ENCODE peak calls at places on chromosomes 6 and 20, in seven cellular contexts. I is HCT116, G is H1, Q is HepG2, S is GM12878, A is SK-N-SH, L is K562. Z is an unnamed sample.

GRCh38 chr6:82951389-82951788 is 114.3 kb downstream of the UBE3D start:
- DNase-seq in I (no peak), G (no peak), Q (no peak), S (no peak), A (no peak), L (no peak), Z (peak; percentile 82)

GRCh38 chr6:87706187-87706966 is 4.3 kb upstream of the AKIRIN2 start:
- DNase-seq in I (no peak), G (no peak), Q (no peak), S (no peak), A (no peak), L (no peak), Z (no peak)

GRCh38 chr6:134216304-134217029 is 101.4 kb downstream of the SGK1 start:
- DNase-seq in I (no peak), G (no peak), Q (no peak), S (no peak), A (no peak), L (peak; percentile 48), Z (no peak)

GRCh38 chr6:44316481-44316880 is 3.3 kb upstream of the AARS2 start:
- DNase-seq in I (no peak), G (no peak), Q (no peak), S (no peak), A (no peak), L (no peak), Z (no peak)

GRCh38 chr6:50543666-50544065 is 169.7 kb upstream of the TFAP2D start:
- DNase-seq in I (no peak), G (no peak), Q (no peak), S (no peak), A (no peak), L (no peak), Z (no peak)

GRCh38 chr6:83252717-83253116 is 59.6 kb downstream of the RWDD2A start:
- DNase-seq in I (no peak), G (no peak), Q (no peak), S (no peak), A (no peak), L (no peak), Z (no peak)

GRCh38 chr6:111267764-111268333 is 180.5 kb downstream of the SLC16A10 start:
- DNase-seq in I (no peak), G (no peak), Q (no peak), S (no peak), A (no peak), L (no peak), Z (no peak)

GRCh38 chr6:56259163-56259562 is 11.8 kb upstream of the COL21A1 start:
- DNase-seq in I (no peak), G (no peak), Q (no peak), S (no peak), A (no peak), L (no peak), Z (no peak)

GRCh38 chr20:60213126-60213893 is 255.1 kb downstream of the CDH26 start:
- DNase-seq in I (no peak), G (no peak), Q (no peak), S (no peak), A (no peak), L (no peak), Z (no peak)

GRCh38 chr6:79168695-79168980 is 65.8 kb downstream of the HMGN3 start:
- DNase-seq in I (no peak), G (no peak), Q (no peak), S (no peak), A (no peak), L (no peak), Z (no peak)

GRCh38 chr6:41970436-41970846 is 28.8 kb upstream of the CCND3 start:
- DNase-seq in I (no peak), G (no peak), Q (no peak), S (no peak), A (no peak), L (no peak), Z (no peak)

GRCh38 chr20:18388860-18389259 is 78.0 kb downstream of the DZANK1 start:
- DNase-seq in I (peak; percentile 7), G (no peak), Q (peak; percentile 95), S (no peak), A (no peak), L (no peak), Z (no peak)

GRCh38 chr6:40586800-40587201 is 363 bp downstream of the LRFN2 start:
- DNase-seq in I (no peak), G (peak; percentile 52), Q (no peak), S (no peak), A (peak; percentile 72), L (no peak), Z (no peak)

GRCh38 chr6:160030103-160030502 is 61.2 kb downstream of the IGF2R start:
- DNase-seq in I (no peak), G (no peak), Q (no peak), S (no peak), A (peak; percentile 22), L (no peak), Z (no peak)

GRCh38 chr6:93416575-93417420 is 2.6 kb downstream of the EPHA7 start:
- DNase-seq in I (no peak), G (peak; percentile 79), Q (no peak), S (no peak), A (peak; percentile 31), L (no peak), Z (no peak)

GRCh38 chr6:147468634-147469033 is 39.9 kb upstream of the SAMD5 start:
- DNase-seq in I (no peak), G (no peak), Q (no peak), S (no peak), A (no peak), L (no peak), Z (peak; percentile 1)

GRCh38 chr20:3121955-3122610 is 37.6 kb upstream of the AVP start:
- DNase-seq in I (no peak), G (no peak), Q (no peak), S (no peak), A (no peak), L (no peak), Z (no peak)

GRCh38 chr6:157281570-157281969 is 41.7 kb downstream of the TMEM242 start:
- DNase-seq in I (no peak), G (no peak), Q (no peak), S (no peak), A (peak; percentile 50), L (peak; percentile 58), Z (no peak)

GRCh38 chr6:96522469-96523009 is 933 bp downstream of the UFL1 start:
- DNase-seq in I (no peak), G (no peak), Q (peak; percentile 22), S (no peak), A (peak; percentile 7), L (no peak), Z (no peak)

GRCh38 chr20:14921546-14921945 is 584.1 kb upstream of the FLRT3 start:
- DNase-seq in I (no peak), G (no peak), Q (no peak), S (no peak), A (no peak), L (no peak), Z (no peak)

GRCh38 chr6:158894192-158894591 is 75.0 kb upstream of the EZR start:
- DNase-seq in I (peak; percentile 86), G (no peak), Q (no peak), S (no peak), A (no peak), L (no peak), Z (peak; percentile 28)

GRCh38 chr6:14189122-14189521 is 71.5 kb downstream of the CD83 start:
- DNase-seq in I (no peak), G (no peak), Q (no peak), S (no peak), A (no peak), L (no peak), Z (no peak)
- TF ChIP-seq JUND in I (no peak), G (no peak), Q (no peak), S (no peak), A (no peak), L (no peak), Z (no peak)

GRCh38 chr6:166005401-166005845 is 162.2 kb downstream of the TBXT start:
- DNase-seq in I (no peak), G (no peak), Q (no peak), S (no peak), A (no peak), L (no peak), Z (no peak)
- TF ChIP-seq JUND in I (no peak), G (no peak), Q (no peak), S (no peak), A (no peak), L (no peak), Z (no peak)

GRCh38 chr6:16168858-16169257 is 40.0 kb downstream of the MYLIP start:
- DNase-seq in I (peak; percentile 10), G (no peak), Q (peak; percentile 32), S (peak; percentile 32), A (no peak), L (peak; percentile 82), Z (no peak)
- TF ChIP-seq JUND in I (no peak), G (no peak), Q (no peak), S (no peak), A (no peak), L (peak; percentile 55), Z (no peak)

DNA sequence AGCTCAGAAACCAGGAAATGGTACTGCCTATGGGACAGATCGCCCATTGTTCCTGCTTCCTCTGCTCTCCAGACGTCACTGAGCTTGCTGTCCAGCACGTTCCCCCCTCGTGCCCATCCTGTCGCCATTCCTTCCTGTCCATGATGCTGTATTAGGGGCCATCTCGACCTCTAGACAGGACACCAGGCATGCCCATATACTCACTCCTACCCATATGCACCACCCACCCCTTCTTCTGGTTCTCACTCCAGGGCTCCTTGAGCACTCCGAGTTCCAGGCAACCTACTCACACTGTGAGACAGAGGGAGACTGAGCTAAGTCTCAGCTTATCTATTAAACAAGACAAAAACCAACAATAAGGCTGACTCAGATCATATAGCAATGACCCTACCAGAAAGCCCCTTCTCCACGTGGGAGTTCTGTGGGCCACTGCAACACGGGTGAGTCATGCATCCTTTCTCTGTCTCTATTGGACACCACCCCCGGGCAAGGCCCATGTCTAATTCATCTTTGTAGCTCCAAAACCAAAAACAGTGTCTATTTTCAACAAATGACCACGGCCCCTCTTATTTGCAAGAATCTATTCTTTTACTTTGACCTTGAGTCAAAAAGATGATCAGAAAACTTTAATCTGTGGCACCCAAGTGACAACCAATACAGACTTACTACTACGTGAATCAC is 65.7 kb downstream of the PSMG4 start:
- DNase-seq in I (no peak), G (no peak), Q (peak; percentile 17), S (peak; percentile 48), A (no peak), L (peak; percentile 88), Z (no peak)
- TF ChIP-seq JUND in I (no peak), G (no peak), Q (no peak), S (peak; percentile 41), A (no peak), L (peak; percentile 95), Z (no peak)

GRCh38 chr6:85364354-85364753 is 85.5 kb upstream of the NT5E start:
- DNase-seq in I (peak; percentile 69), G (no peak), Q (no peak), S (no peak), A (no peak), L (no peak), Z (no peak)
- TF ChIP-seq JUND in I (peak; percentile 82), G (no peak), Q (no peak), S (no peak), A (peak; percentile 64), L (no peak), Z (no peak)

GRCh38 chr6:11535801-11536230 is 1.7 kb upstream of the TMEM170B start:
- DNase-seq in I (no peak), G (no peak), Q (peak; percentile 39), S (no peak), A (no peak), L (no peak), Z (peak; percentile 66)
- TF ChIP-seq JUND in I (peak; percentile 70), G (peak; percentile 57), Q (peak; percentile 87), S (no peak), A (peak; percentile 82), L (peak; percentile 88), Z (peak; percentile 94)